ENCODE peak calls at places on chromosomes 12 and 14, in ten cellular contexts. I is B cell, P is psoas muscle, O is fibroblast of villous mesenchyme, L is heart left ventricle, U is body of pancreas, D is ascending aorta, S is BE2C, K is GM20000, X is AG04450. J is an unnamed sample.

GRCh38 chr12:93578221-93578620 is 5.7 kb downstream of the SOCS2 start:
- DNase-seq in I (no peak), P (no peak), O (peak), L (no peak), U (no peak), D (no peak), S (no peak), K (no peak), X (no peak), J (no peak)

GRCh38 chr12:105954891-105955607 is 183.7 kb downstream of the NUAK1 start:
- DNase-seq in I (no peak), P (no peak), O (peak), L (no peak), U (no peak), D (no peak), S (no peak), K (no peak), X (no peak), J (no peak)

GRCh38 chr12:14710632-14711324 is 14.4 kb upstream of the GUCY2C start:
- DNase-seq in I (no peak), P (no peak), O (peak), L (no peak), U (no peak), D (no peak), S (no peak), K (no peak), X (no peak), J (no peak)

GRCh38 chr12:97560359-97560758 is 97.8 kb downstream of the RMST start:
- DNase-seq in I (no peak), P (no peak), O (no peak), L (no peak), U (no peak), D (no peak), S (no peak), K (no peak), X (no peak), J (no peak)

GRCh38 chr12:132167610-132168310 is 23.5 kb downstream of the NOC4L start:
- DNase-seq in I (no peak), P (no peak), O (no peak), L (no peak), U (no peak), D (no peak), S (no peak), K (no peak), X (no peak), J (no peak)

GRCh38 chr12:41188058-41188840 is at the start of gene PDZRN4:
- DNase-seq in I (no peak), P (peak), O (no peak), L (peak), U (peak), D (no peak), S (peak), K (peak), X (no peak), J (no peak)

GRCh38 chr12:88052686-88053085 is 23.5 kb upstream of the C12orf50 start:
- DNase-seq in I (no peak), P (no peak), O (peak), L (no peak), U (peak), D (no peak), S (peak), K (no peak), X (peak), J (no peak)

GRCh38 chr14:36048667-36049066 is 127.9 kb downstream of the PTCSC3 start:
- DNase-seq in I (no peak), P (no peak), O (no peak), L (no peak), U (no peak), D (no peak), S (no peak), K (no peak), X (no peak), J (no peak)

GRCh38 chr12:47725893-47726292 is 603 bp upstream of the ENDOU start:
- DNase-seq in I (no peak), P (no peak), O (peak), L (no peak), U (no peak), D (no peak), S (no peak), K (peak), X (no peak), J (peak)

GRCh38 chr14:98136019-98136418 is 1136.0 kb downstream of the BCL11B start:
- DNase-seq in I (no peak), P (no peak), O (no peak), L (no peak), U (no peak), D (no peak), S (no peak), K (no peak), X (no peak), J (no peak)

GRCh38 chr12:55718020-55718419 is 2.2 kb upstream of the RDH5 start:
- DNase-seq in I (no peak), P (peak), O (no peak), L (no peak), U (no peak), D (no peak), S (no peak), K (no peak), X (no peak), J (no peak)

GRCh38 chr12:46965880-46966279 is 113.5 kb upstream of the PCED1B start:
- DNase-seq in I (no peak), P (no peak), O (no peak), L (peak), U (no peak), D (no peak), S (no peak), K (no peak), X (no peak), J (no peak)

GRCh38 chr12:47775100-47775911 is 2.3 kb downstream of the SLC48A1 start:
- DNase-seq in I (no peak), P (peak), O (peak), L (no peak), U (no peak), D (no peak), S (no peak), K (no peak), X (no peak), J (peak)

GRCh38 chr12:26736563-26737486 is 96.2 kb downstream of the ITPR2 start:
- DNase-seq in I (no peak), P (no peak), O (no peak), L (no peak), U (peak), D (no peak), S (no peak), K (no peak), X (no peak), J (no peak)

GRCh38 chr12:132539016-132539773 is 49.2 kb downstream of the FBRSL1 start:
- DNase-seq in I (no peak), P (no peak), O (no peak), L (no peak), U (no peak), D (no peak), S (no peak), K (no peak), X (no peak), J (no peak)

GRCh38 chr12:6036509-6036908 is 88.0 kb downstream of the VWF start:
- DNase-seq in I (peak), P (no peak), O (no peak), L (no peak), U (no peak), D (no peak), S (no peak), K (no peak), X (no peak), J (no peak)

GRCh38 chr12:6032726-6033125 is 87.7 kb upstream of the ANO2 start:
- DNase-seq in I (no peak), P (no peak), O (no peak), L (no peak), U (no peak), D (no peak), S (no peak), K (no peak), X (no peak), J (no peak)

GRCh38 chr12:6037459-6037858 is 87.0 kb downstream of the VWF start:
- DNase-seq in I (no peak), P (no peak), O (no peak), L (no peak), U (no peak), D (no peak), S (no peak), K (no peak), X (no peak), J (no peak)

GRCh38 chr12:6033546-6033945 is 88.5 kb upstream of the ANO2 start:
- DNase-seq in I (no peak), P (no peak), O (no peak), L (no peak), U (no peak), D (no peak), S (no peak), K (no peak), X (no peak), J (no peak)

DNA sequence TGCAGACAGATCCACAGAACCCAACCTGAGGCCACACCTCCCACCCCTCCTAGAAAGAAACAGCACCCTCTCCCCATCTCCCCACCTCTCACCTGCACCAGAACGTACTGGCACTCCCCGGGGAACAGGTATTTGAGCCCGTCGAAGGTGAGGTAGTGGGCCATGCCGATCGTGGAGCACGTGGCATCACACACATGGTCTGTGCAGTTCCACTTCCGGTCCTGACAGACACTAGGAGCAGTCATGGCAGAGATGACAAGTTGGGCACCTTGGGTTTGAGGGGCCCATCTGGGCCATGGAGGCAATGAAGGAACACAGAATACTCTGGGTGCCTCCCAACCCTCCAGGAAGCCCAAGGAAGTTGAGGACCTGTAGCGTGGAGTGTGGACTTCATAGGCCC is 89.5 kb upstream of the ANO2 start:
- DNase-seq in I (no peak), P (no peak), O (no peak), L (no peak), U (no peak), D (no peak), S (no peak), K (no peak), X (no peak), J (no peak)
- TF ChIP-seq CTCF in I (no peak), P (no peak), O (no peak), L (no peak), U (no peak), D (no peak), S (no peak), K (no peak), X (no peak), J (no peak)

DNA sequence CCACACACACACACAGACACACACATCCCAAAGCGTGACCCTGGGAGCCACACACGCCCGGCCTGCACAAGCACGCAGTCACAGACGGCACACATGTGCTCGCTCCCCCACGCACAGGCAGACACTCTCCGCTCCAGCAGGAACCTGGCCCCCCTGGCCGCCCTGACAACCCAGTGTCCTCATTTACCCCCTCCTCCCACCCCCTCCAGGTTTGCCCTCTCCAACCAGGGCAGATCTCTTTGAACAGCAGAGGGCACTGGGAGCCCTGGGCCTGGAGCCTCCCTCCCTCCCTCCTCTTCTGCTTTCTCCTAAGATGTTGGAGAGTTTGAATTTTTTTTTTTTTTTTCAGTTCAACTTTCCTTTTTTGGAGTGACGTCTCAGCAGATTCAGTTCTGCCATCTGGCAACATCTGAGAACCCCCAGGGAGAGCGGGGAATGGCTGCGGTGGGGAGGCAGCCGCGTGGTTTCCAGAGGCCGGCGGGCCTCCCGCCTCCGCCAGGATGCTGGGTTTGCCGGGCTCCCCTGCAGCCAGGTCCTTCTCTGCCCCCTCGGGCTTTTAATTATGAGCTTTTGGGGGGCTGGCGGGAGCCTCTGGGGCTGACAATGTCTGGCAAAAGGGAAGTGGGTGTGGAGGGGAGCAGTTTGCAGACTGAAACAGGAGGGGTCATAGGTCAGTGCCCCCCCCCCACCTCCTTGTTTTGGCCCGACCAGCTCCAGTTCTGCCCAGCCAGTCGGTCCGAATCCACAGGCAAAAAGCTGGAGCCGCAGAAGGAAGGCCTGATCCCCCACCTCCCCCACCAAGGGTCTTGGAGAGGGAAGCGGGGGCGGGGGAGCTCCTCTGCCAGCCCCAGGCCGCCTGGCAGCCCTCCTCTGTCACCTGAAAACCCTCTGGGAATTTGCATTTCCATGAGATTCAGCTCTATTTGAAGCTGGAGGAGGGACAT is 1.3 kb upstream of the NCOR2 start:
- DNase-seq in I (peak), P (peak), O (peak), L (peak), U (peak), D (peak), S (peak), K (peak), X (peak), J (peak)
- TF ChIP-seq CTCF in I (no peak), P (peak), O (peak), L (peak), U (no peak), D (peak), S (peak), K (peak), X (peak), J (peak)

GRCh38 chr12:66714709-66715108 is 35.8 kb upstream of the GRIP1 start:
- DNase-seq in I (no peak), P (no peak), O (no peak), L (no peak), U (no peak), D (no peak), S (no peak), K (no peak), X (no peak), J (no peak)

GRCh38 chr12:66713984-66714383 is 35.1 kb upstream of the GRIP1 start:
- DNase-seq in I (no peak), P (no peak), O (no peak), L (no peak), U (no peak), D (no peak), S (no peak), K (no peak), X (no peak), J (no peak)

GRCh38 chr12:66716522-66716921 is 37.6 kb upstream of the GRIP1 start:
- DNase-seq in I (no peak), P (no peak), O (no peak), L (no peak), U (no peak), D (no peak), S (no peak), K (no peak), X (no peak), J (no peak)

GRCh38 chr12:66719862-66720261 is 41.0 kb upstream of the GRIP1 start:
- DNase-seq in I (no peak), P (no peak), O (no peak), L (no peak), U (no peak), D (no peak), S (no peak), K (no peak), X (no peak), J (no peak)

GRCh38 chr12:66717049-66717448 is 38.2 kb upstream of the GRIP1 start:
- DNase-seq in I (no peak), P (no peak), O (no peak), L (no peak), U (no peak), D (no peak), S (no peak), K (no peak), X (no peak), J (no peak)
- TF ChIP-seq CTCF in I (no peak), P (no peak), O (no peak), L (no peak), U (no peak), D (no peak), S (no peak), K (no peak), X (no peak), J (no peak)

DNA sequence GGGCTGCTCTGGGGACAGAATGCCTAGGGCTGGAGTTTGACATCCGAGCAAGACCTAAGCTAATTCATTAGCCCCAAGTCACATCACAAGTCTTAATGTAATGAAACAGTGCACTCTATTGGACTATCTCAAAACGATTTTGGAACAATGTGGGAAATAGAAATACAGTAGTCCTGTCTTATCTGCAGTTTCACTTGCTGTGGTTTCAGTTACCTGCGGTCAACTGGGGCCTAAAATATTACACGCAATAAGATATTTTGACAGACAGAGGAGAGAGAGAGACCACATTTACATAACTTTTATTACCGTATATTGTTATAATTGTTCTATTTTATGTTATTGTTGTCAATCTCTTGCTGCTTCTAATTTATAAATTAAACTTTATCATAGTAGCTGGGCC is 21.1 kb downstream of the MOAP1 start:
- DNase-seq in I (no peak), P (no peak), O (no peak), L (no peak), U (no peak), D (no peak), S (no peak), K (peak), X (no peak), J (no peak)
- TF ChIP-seq CTCF in I (no peak), P (no peak), O (no peak), L (no peak), U (no peak), D (no peak), S (no peak), K (peak), X (no peak), J (no peak)

GRCh38 chr12:89709994-89710872 is 1.6 kb upstream of the ATP2B1 start:
- DNase-seq in I (peak), P (peak), O (no peak), L (peak), U (peak), D (peak), S (peak), K (no peak), X (no peak), J (no peak)

GRCh38 chr12:89707623-89707991 is 1.0 kb downstream of the ATP2B1 start:
- DNase-seq in I (no peak), P (peak), O (peak), L (peak), U (peak), D (no peak), S (peak), K (no peak), X (no peak), J (peak)

GRCh38 chr12:89707992-89708792 is 446 bp downstream of the ATP2B1 start:
- DNase-seq in I (peak), P (peak), O (no peak), L (peak), U (peak), D (no peak), S (peak), K (peak), X (no peak), J (peak)

GRCh38 chr12:89709157-89709993 is 737 bp upstream of the ATP2B1 start:
- DNase-seq in I (peak), P (peak), O (peak), L (peak), U (peak), D (peak), S (peak), K (peak), X (peak), J (peak)

GRCh38 chr12:89708793-89709156 is at the start of gene ATP2B1:
- DNase-seq in I (peak), P (peak), O (peak), L (peak), U (peak), D (peak), S (peak), K (peak), X (peak), J (peak)
- TF ChIP-seq CTCF in I (no peak), P (no peak), O (no peak), L (peak), U (no peak), D (no peak), S (no peak), K (no peak), X (peak), J (no peak)

GRCh38 chr14:101241807-101242278 is 319.5 kb upstream of the DIO3 start:
- DNase-seq in I (no peak), P (no peak), O (no peak), L (peak), U (no peak), D (no peak), S (no peak), K (no peak), X (no peak), J (no peak)
- TF ChIP-seq CTCF in I (no peak), P (no peak), O (no peak), L (no peak), U (no peak), D (no peak), S (no peak), K (no peak), X (no peak), J (no peak)

GRCh38 chr14:65501328-65501727 is 88.8 kb downstream of the FUT8 start:
- DNase-seq in I (no peak), P (no peak), O (no peak), L (no peak), U (no peak), D (no peak), S (no peak), K (peak), X (no peak), J (no peak)
- TF ChIP-seq CTCF in I (no peak), P (no peak), O (no peak), L (no peak), U (no peak), D (no peak), S (peak), K (no peak), X (no peak), J (peak)

GRCh38 chr12:34336619-34337465 is 314.5 kb downstream of the ALG10 start:
- DNase-seq in I (no peak), P (no peak), O (no peak), L (no peak), U (no peak), D (no peak), S (no peak), K (no peak), X (no peak), J (no peak)

GRCh38 chr12:34333337-34333736 is 311.0 kb downstream of the ALG10 start:
- DNase-seq in I (no peak), P (no peak), O (no peak), L (no peak), U (no peak), D (no peak), S (no peak), K (no peak), X (no peak), J (no peak)

GRCh38 chr12:34334538-34334937 is 312.2 kb downstream of the ALG10 start:
- DNase-seq in I (no peak), P (no peak), O (no peak), L (no peak), U (no peak), D (no peak), S (no peak), K (no peak), X (no peak), J (no peak)

GRCh38 chr12:34334953-34335743 is 312.9 kb downstream of the ALG10 start:
- DNase-seq in I (no peak), P (no peak), O (no peak), L (no peak), U (no peak), D (no peak), S (no peak), K (no peak), X (no peak), J (no peak)

GRCh38 chr12:34335819-34336262 is 313.5 kb downstream of the ALG10 start:
- DNase-seq in I (no peak), P (no peak), O (no peak), L (no peak), U (no peak), D (no peak), S (no peak), K (no peak), X (no peak), J (no peak)
- TF ChIP-seq CTCF in I (no peak), P (no peak), O (no peak), L (no peak), U (no peak), D (no peak), S (no peak), K (no peak), X (no peak), J (no peak)

DNA sequence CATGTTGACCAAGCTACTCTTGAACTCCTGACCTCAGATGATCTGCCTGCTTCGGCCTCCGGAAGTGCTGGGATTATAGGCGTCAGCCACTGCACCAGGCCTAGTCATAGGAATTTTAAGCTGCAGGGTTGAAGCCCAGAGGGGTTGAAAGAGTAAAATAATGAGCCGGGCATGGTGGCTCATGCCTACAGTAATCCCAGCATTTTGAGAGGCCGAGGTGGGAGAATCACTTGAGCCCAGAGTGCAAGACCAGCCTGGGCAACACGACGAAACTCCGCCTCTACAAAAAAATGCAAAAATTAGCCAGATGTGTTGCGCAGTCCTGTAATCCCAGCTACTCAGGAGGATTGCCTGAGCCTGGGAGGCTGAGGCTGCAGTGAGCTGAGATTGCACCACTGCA is 69.6 kb downstream of the GALNT8 start:
- DNase-seq in I (no peak), P (no peak), O (peak), L (no peak), U (no peak), D (no peak), S (no peak), K (no peak), X (no peak), J (no peak)
- TF ChIP-seq CTCF in I (no peak), P (no peak), O (no peak), L (no peak), U (no peak), D (no peak), S (no peak), K (no peak), X (no peak), J (no peak)

J was measured in GM13977.